ENCODE peak calls at places on chromosomes 12 and 14, in four cellular contexts. One of them, this sample, is unnamed.

GRCh38 chr14:51547701-51548100 is 104.0 kb upstream of the FRMD6 start:
- DNase-seq in CD8-positive, alpha-beta T cell: no peak
- DNase-seq in AG04450: no peak
- DNase-seq in foreskin fibroblast: peak
- DNase-seq in this sample: no peak

GRCh38 chr14:65637780-65638179 is 225.2 kb downstream of the FUT8 start:
- DNase-seq in CD8-positive, alpha-beta T cell: no peak
- DNase-seq in AG04450: no peak
- DNase-seq in foreskin fibroblast: no peak
- DNase-seq in this sample: peak

GRCh38 chr12:123741937-123742572 is 20.0 kb upstream of the DNAH10 start:
- DNase-seq in CD8-positive, alpha-beta T cell: peak
- DNase-seq in AG04450: no peak
- DNase-seq in foreskin fibroblast: no peak
- DNase-seq in this sample: no peak

GRCh38 chr14:25841226-25841625 is 756.6 kb downstream of the NOVA1 start:
- DNase-seq in CD8-positive, alpha-beta T cell: no peak
- DNase-seq in AG04450: no peak
- DNase-seq in foreskin fibroblast: no peak
- DNase-seq in this sample: peak

GRCh38 chr14:88241810-88242209 is 81.3 kb downstream of the KCNK10 start:
- DNase-seq in CD8-positive, alpha-beta T cell: no peak
- DNase-seq in AG04450: no peak
- DNase-seq in foreskin fibroblast: no peak
- DNase-seq in this sample: no peak

GRCh38 chr14:77064535-77065178 is 33.4 kb upstream of the CIPC start:
- DNase-seq in CD8-positive, alpha-beta T cell: no peak
- DNase-seq in AG04450: no peak
- DNase-seq in foreskin fibroblast: no peak
- DNase-seq in this sample: no peak

GRCh38 chr12:6818246-6819006 is 3.2 kb upstream of the GPR162 start:
- DNase-seq in CD8-positive, alpha-beta T cell: no peak
- DNase-seq in AG04450: no peak
- DNase-seq in foreskin fibroblast: no peak
- DNase-seq in this sample: no peak

GRCh38 chr12:25054783-25055144 is 105.9 kb upstream of the BCAT1 start:
- DNase-seq in CD8-positive, alpha-beta T cell: peak
- DNase-seq in AG04450: no peak
- DNase-seq in foreskin fibroblast: peak
- DNase-seq in this sample: no peak

GRCh38 chr14:47863441-47863840 is 188.0 kb upstream of the MDGA2 start:
- DNase-seq in CD8-positive, alpha-beta T cell: no peak
- DNase-seq in AG04450: no peak
- DNase-seq in foreskin fibroblast: no peak
- DNase-seq in this sample: no peak

GRCh38 chr12:93857279-93857894 is 180.2 kb downstream of the CRADD start:
- DNase-seq in CD8-positive, alpha-beta T cell: no peak
- DNase-seq in AG04450: no peak
- DNase-seq in foreskin fibroblast: peak
- DNase-seq in this sample: peak

GRCh38 chr14:55731881-55732498 is 152.0 kb downstream of the KTN1 start:
- DNase-seq in CD8-positive, alpha-beta T cell: peak
- DNase-seq in AG04450: no peak
- DNase-seq in foreskin fibroblast: no peak
- DNase-seq in this sample: peak

GRCh38 chr12:124694846-124695497 is 127.6 kb upstream of the NCOR2 start:
- DNase-seq in CD8-positive, alpha-beta T cell: no peak
- DNase-seq in AG04450: no peak
- DNase-seq in foreskin fibroblast: peak
- DNase-seq in this sample: peak

GRCh38 chr14:58702466-58703148 is 64.8 kb downstream of the DACT1 start:
- DNase-seq in CD8-positive, alpha-beta T cell: no peak
- DNase-seq in AG04450: no peak
- DNase-seq in foreskin fibroblast: no peak
- DNase-seq in this sample: no peak

GRCh38 chr14:65620195-65620594 is 207.7 kb downstream of the FUT8 start:
- DNase-seq in CD8-positive, alpha-beta T cell: no peak
- DNase-seq in AG04450: no peak
- DNase-seq in foreskin fibroblast: peak
- DNase-seq in this sample: peak

GRCh38 chr12:132514216-132514820 is 24.4 kb downstream of the FBRSL1 start:
- DNase-seq in CD8-positive, alpha-beta T cell: no peak
- DNase-seq in AG04450: no peak
- DNase-seq in foreskin fibroblast: no peak
- DNase-seq in this sample: no peak

GRCh38 chr12:117967043-117967442 is 1.7 kb downstream of the KSR2 start:
- DNase-seq in CD8-positive, alpha-beta T cell: no peak
- DNase-seq in AG04450: no peak
- DNase-seq in foreskin fibroblast: no peak
- DNase-seq in this sample: no peak

GRCh38 chr12:27081668-27082091 is 698 bp downstream of the C12orf71 start:
- DNase-seq in CD8-positive, alpha-beta T cell: no peak
- DNase-seq in AG04450: no peak
- DNase-seq in foreskin fibroblast: no peak
- DNase-seq in this sample: peak

GRCh38 chr12:16325426-16325825 is 22.0 kb upstream of the MGST1 start:
- DNase-seq in CD8-positive, alpha-beta T cell: no peak
- DNase-seq in AG04450: no peak
- DNase-seq in foreskin fibroblast: no peak
- DNase-seq in this sample: no peak

GRCh38 chr14:76708771-76709170 is 52.5 kb upstream of the VASH1 start:
- DNase-seq in CD8-positive, alpha-beta T cell: no peak
- DNase-seq in AG04450: no peak
- DNase-seq in foreskin fibroblast: no peak
- DNase-seq in this sample: no peak

GRCh38 chr12:304815-305214 is 42.2 kb upstream of the SLC6A13 start:
- DNase-seq in CD8-positive, alpha-beta T cell: no peak
- DNase-seq in AG04450: no peak
- DNase-seq in foreskin fibroblast: no peak
- DNase-seq in this sample: peak

GRCh38 chr12:108367436-108367835 is 28.3 kb upstream of the CMKLR1 start:
- DNase-seq in CD8-positive, alpha-beta T cell: no peak
- DNase-seq in AG04450: no peak
- DNase-seq in foreskin fibroblast: peak
- DNase-seq in this sample: peak

GRCh38 chr12:47297993-47298392 is 218.2 kb upstream of the AMIGO2 start:
- DNase-seq in CD8-positive, alpha-beta T cell: no peak
- DNase-seq in AG04450: no peak
- DNase-seq in foreskin fibroblast: no peak
- DNase-seq in this sample: no peak

GRCh38 chr12:11621797-11622423 is 27.6 kb upstream of the ETV6 start:
- DNase-seq in CD8-positive, alpha-beta T cell: no peak
- DNase-seq in AG04450: no peak
- DNase-seq in foreskin fibroblast: no peak
- DNase-seq in this sample: peak

GRCh38 chr12:98645572-98646067 is 530 bp downstream of the APAF1 start:
- DNase-seq in CD8-positive, alpha-beta T cell: no peak
- DNase-seq in AG04450: no peak
- DNase-seq in foreskin fibroblast: no peak
- DNase-seq in this sample: peak

GRCh38 chr12:1507308-1507707 is 87.1 kb downstream of the FBXL14 start:
- DNase-seq in CD8-positive, alpha-beta T cell: no peak
- DNase-seq in AG04450: no peak
- DNase-seq in foreskin fibroblast: no peak
- DNase-seq in this sample: no peak

GRCh38 chr14:96455588-96455987 is 46.6 kb upstream of the PAPOLA start:
- DNase-seq in CD8-positive, alpha-beta T cell: no peak
- DNase-seq in AG04450: no peak
- DNase-seq in foreskin fibroblast: no peak
- DNase-seq in this sample: no peak

GRCh38 chr12:48977290-48978281 is 536 bp upstream of the WNT1 start:
- DNase-seq in CD8-positive, alpha-beta T cell: peak
- DNase-seq in AG04450: no peak
- DNase-seq in foreskin fibroblast: no peak
- DNase-seq in this sample: peak

GRCh38 chr12:91009319-91009950 is 4.7 kb upstream of the EPYC start:
- DNase-seq in CD8-positive, alpha-beta T cell: no peak
- DNase-seq in AG04450: no peak
- DNase-seq in foreskin fibroblast: no peak
- DNase-seq in this sample: peak

GRCh38 chr14:94907626-94908261 is 137.8 kb upstream of the GSC start:
- DNase-seq in CD8-positive, alpha-beta T cell: no peak
- DNase-seq in AG04450: no peak
- DNase-seq in foreskin fibroblast: no peak
- DNase-seq in this sample: no peak

GRCh38 chr12:4143909-4144308 is 129.7 kb upstream of the CCND2 start:
- DNase-seq in CD8-positive, alpha-beta T cell: no peak
- DNase-seq in AG04450: no peak
- DNase-seq in foreskin fibroblast: no peak
- DNase-seq in this sample: no peak

GRCh38 chr12:123445388-123446344 is 9.2 kb upstream of the RILPL2 start:
- DNase-seq in CD8-positive, alpha-beta T cell: no peak
- DNase-seq in AG04450: peak
- DNase-seq in foreskin fibroblast: peak
- DNase-seq in this sample: no peak

GRCh38 chr12:1977588-1977987 is 26.7 kb downstream of the DCP1B start:
- DNase-seq in CD8-positive, alpha-beta T cell: no peak
- DNase-seq in AG04450: no peak
- DNase-seq in foreskin fibroblast: no peak
- DNase-seq in this sample: no peak

GRCh38 chr12:104426926-104427546 is 29.7 kb upstream of the CHST11 start:
- DNase-seq in CD8-positive, alpha-beta T cell: no peak
- DNase-seq in AG04450: peak
- DNase-seq in foreskin fibroblast: peak
- DNase-seq in this sample: peak

GRCh38 chr14:22319526-22320352 is 269.3 kb downstream of the DAD1 start:
- DNase-seq in CD8-positive, alpha-beta T cell: peak
- DNase-seq in AG04450: no peak
- DNase-seq in foreskin fibroblast: peak
- DNase-seq in this sample: peak

GRCh38 chr14:58944226-58944769 is 244.2 kb upstream of the DAAM1 start:
- DNase-seq in CD8-positive, alpha-beta T cell: no peak
- DNase-seq in AG04450: no peak
- DNase-seq in foreskin fibroblast: no peak
- DNase-seq in this sample: no peak

GRCh38 chr14:89336338-89336737 is 80.7 kb downstream of the FOXN3 start:
- DNase-seq in CD8-positive, alpha-beta T cell: no peak
- DNase-seq in AG04450: no peak
- DNase-seq in foreskin fibroblast: no peak
- DNase-seq in this sample: no peak

GRCh38 chr12:73947627-73948026 is 590.0 kb upstream of the ATXN7L3B start:
- DNase-seq in CD8-positive, alpha-beta T cell: no peak
- DNase-seq in AG04450: no peak
- DNase-seq in foreskin fibroblast: no peak
- DNase-seq in this sample: no peak

GRCh38 chr12:73952304-73952703 is 585.3 kb upstream of the ATXN7L3B start:
- DNase-seq in CD8-positive, alpha-beta T cell: no peak
- DNase-seq in AG04450: no peak
- DNase-seq in foreskin fibroblast: no peak
- DNase-seq in this sample: no peak

GRCh38 chr12:73950506-73950905 is 587.1 kb upstream of the ATXN7L3B start:
- DNase-seq in CD8-positive, alpha-beta T cell: no peak
- DNase-seq in AG04450: no peak
- DNase-seq in foreskin fibroblast: no peak
- DNase-seq in this sample: no peak
- TF ChIP-seq CTCF in CD8-positive, alpha-beta T cell: no peak
- TF ChIP-seq CTCF in AG04450: no peak
- TF ChIP-seq CTCF in foreskin fibroblast: no peak
- TF ChIP-seq CTCF in this sample: no peak

GRCh38 chr12:92133795-92134637 is 11.6 kb downstream of the BTG1 start:
- DNase-seq in CD8-positive, alpha-beta T cell: no peak
- DNase-seq in AG04450: no peak
- DNase-seq in foreskin fibroblast: no peak
- DNase-seq in this sample: no peak

GRCh38 chr12:92138144-92138543 is 7.5 kb downstream of the BTG1 start:
- DNase-seq in CD8-positive, alpha-beta T cell: no peak
- DNase-seq in AG04450: no peak
- DNase-seq in foreskin fibroblast: no peak
- DNase-seq in this sample: no peak

GRCh38 chr12:92136883-92137582 is 8.6 kb downstream of the BTG1 start:
- DNase-seq in CD8-positive, alpha-beta T cell: no peak
- DNase-seq in AG04450: peak
- DNase-seq in foreskin fibroblast: peak
- DNase-seq in this sample: peak

GRCh38 chr12:92134638-92135274 is 10.9 kb downstream of the BTG1 start:
- DNase-seq in CD8-positive, alpha-beta T cell: no peak
- DNase-seq in AG04450: no peak
- DNase-seq in foreskin fibroblast: peak
- DNase-seq in this sample: peak

DNA sequence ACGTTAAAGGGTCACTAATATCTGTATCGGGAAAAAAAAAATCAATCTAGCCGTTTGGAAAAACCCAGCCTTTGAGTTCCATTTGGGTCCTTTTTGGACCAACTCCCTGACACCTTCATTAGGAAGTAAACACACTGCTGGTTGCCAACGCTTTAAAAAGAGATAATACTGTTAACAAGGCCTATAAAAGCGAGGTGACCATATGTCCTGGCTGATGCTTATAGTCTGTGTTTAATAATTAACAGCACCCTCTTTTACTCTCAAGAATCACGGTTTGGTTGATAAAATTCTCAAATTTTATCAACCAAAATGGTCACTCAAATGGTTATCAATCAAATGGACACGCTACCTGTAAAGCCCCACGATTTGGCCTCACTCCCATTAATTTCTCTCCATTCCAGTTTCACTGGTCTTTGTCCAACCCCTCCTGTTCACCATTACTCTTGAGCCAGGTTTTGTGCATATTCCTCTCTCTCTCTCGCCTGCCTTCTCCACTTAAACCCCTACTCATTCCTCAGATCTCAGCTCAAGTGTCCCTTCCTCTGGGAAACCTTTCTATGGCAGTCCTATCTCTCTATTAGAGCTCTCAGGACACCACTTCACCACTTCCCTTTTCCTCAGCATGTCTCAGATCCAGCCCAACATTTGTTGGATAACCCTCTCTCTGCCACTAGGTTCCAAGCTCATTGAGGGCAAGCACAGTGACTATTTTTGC is 9.5 kb downstream of the BTG1 start:
- DNase-seq in CD8-positive, alpha-beta T cell: no peak
- DNase-seq in AG04450: no peak
- DNase-seq in foreskin fibroblast: no peak
- DNase-seq in this sample: no peak
- TF ChIP-seq CTCF in CD8-positive, alpha-beta T cell: no peak
- TF ChIP-seq CTCF in AG04450: no peak
- TF ChIP-seq CTCF in foreskin fibroblast: no peak
- TF ChIP-seq CTCF in this sample: no peak

GRCh38 chr14:106872619-106873446 is 1346.5 kb downstream of the TMEM121 start:
- DNase-seq in CD8-positive, alpha-beta T cell: peak
- DNase-seq in AG04450: no peak
- DNase-seq in foreskin fibroblast: no peak
- DNase-seq in this sample: peak
- TF ChIP-seq CTCF in CD8-positive, alpha-beta T cell: peak
- TF ChIP-seq CTCF in AG04450: peak
- TF ChIP-seq CTCF in foreskin fibroblast: peak
- TF ChIP-seq CTCF in this sample: peak

DNA sequence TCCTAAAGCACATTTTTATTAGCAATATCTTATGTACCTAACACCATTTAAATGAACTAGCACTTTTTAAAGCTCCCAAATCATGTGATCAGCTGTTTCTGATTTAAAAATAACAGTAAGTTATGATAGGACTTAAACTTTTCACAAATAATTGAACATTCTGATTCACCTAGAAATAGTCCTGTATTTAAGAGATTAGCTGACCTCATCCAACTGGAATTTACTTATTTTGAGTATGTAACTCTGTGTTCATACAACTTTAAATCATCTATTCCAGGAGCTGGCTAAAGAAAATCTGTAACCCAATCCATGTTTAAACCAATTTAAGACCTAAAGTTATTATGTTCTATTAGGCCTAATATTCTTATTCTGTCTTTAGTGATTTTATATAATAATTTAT is 184.3 kb downstream of the CCDC91 start:
- DNase-seq in CD8-positive, alpha-beta T cell: no peak
- DNase-seq in AG04450: no peak
- DNase-seq in foreskin fibroblast: peak
- DNase-seq in this sample: peak
- TF ChIP-seq CTCF in CD8-positive, alpha-beta T cell: no peak
- TF ChIP-seq CTCF in AG04450: no peak
- TF ChIP-seq CTCF in foreskin fibroblast: no peak
- TF ChIP-seq CTCF in this sample: no peak

This sample was measured in fibroblast of mammary gland.